ENCODE peak calls at places on chromosomes 2 and 18, in six cellular contexts. V is T-helper 17 cell, Q is H54, W is omental fat pad, P is Caco-2, I is cardiac fibroblast. G is an unnamed sample.

GRCh38 chr2:142863485-142863921 is 14.0 kb upstream of the KYNU start:
- DNase-seq in I (no peak), W (no peak), V (no peak), Q (no peak), P (no peak), G (no peak)

GRCh38 chr18:6777509-6777908 is 48.0 kb downstream of the ARHGAP28 start:
- DNase-seq in I (no peak), Q (no peak), W (no peak), V (no peak), P (no peak), G (no peak)

GRCh38 chr2:172395503-172395902 is 31.9 kb upstream of the ITGA6 start:
- DNase-seq in V (no peak), W (no peak), Q (no peak), I (peak; percentile 23), P (no peak), G (no peak)

GRCh38 chr2:102258386-102259074 is 52.8 kb upstream of the IL1RL1 start:
- DNase-seq in V (no peak), Q (peak; percentile 67), I (peak; percentile 89), P (no peak), W (no peak), G (no peak)

GRCh38 chr18:21450913-21451312 is 149.6 kb downstream of the ESCO1 start:
- DNase-seq in W (no peak), P (no peak), I (no peak), V (no peak), Q (no peak), G (no peak)

GRCh38 chr18:31819106-31819924 is 58.6 kb upstream of the SLC25A52 start:
- DNase-seq in P (no peak), V (no peak), I (peak; percentile 68), W (no peak), Q (peak; percentile 2), G (no peak)

GRCh38 chr2:157628532-157629415 is at the start of gene ACVR1C:
- DNase-seq in Q (peak; percentile 50), P (peak; percentile 77), I (peak; percentile 42), V (peak; percentile 68), W (peak; percentile 38), G (no peak)

GRCh38 chr2:60794271-60794863 is 38.3 kb downstream of the PAPOLG start:
- DNase-seq in I (peak; percentile 42), W (no peak), V (no peak), Q (no peak), P (no peak), G (no peak)

GRCh38 chr2:215435261-215435808 is 533 bp downstream of the FN1 start:
- DNase-seq in V (no peak), Q (no peak), W (no peak), P (no peak), I (no peak), G (no peak)

GRCh38 chr2:118982039-118982438 is 40.0 kb downstream of the MARCO start:
- DNase-seq in P (no peak), I (no peak), Q (no peak), W (no peak), V (no peak), G (no peak)

GRCh38 chr2:212940816-212941215 is 210.6 kb downstream of the IKZF2 start:
- DNase-seq in P (no peak), W (no peak), Q (no peak), I (peak; percentile 70), V (no peak), G (peak; percentile 66)

GRCh38 chr2:223954401-223954800 is 2.9 kb upstream of the MRPL44 start:
- DNase-seq in P (no peak), Q (peak; percentile 40), V (no peak), I (peak; percentile 87), W (no peak), G (no peak)

GRCh38 chr2:178277741-178278197 is 83.5 kb downstream of the OSBPL6 start:
- DNase-seq in Q (no peak), W (no peak), V (no peak), P (peak; percentile 55), I (peak; percentile 35), G (no peak)

GRCh38 chr2:74833418-74834233 is at the start of gene HK2:
- DNase-seq in W (peak; percentile 64), Q (peak; percentile 74), I (peak; percentile 95), P (peak; percentile 87), V (peak; percentile 75), G (peak; percentile 64)

GRCh38 chr2:96146881-96147592 is 1.8 kb upstream of the DUSP2 start:
- DNase-seq in I (no peak), V (peak; percentile 40), Q (no peak), P (peak; percentile 35), W (no peak), G (peak; percentile 48)

GRCh38 chr18:2948038-2948437 is 64.9 kb downstream of the LPIN2 start:
- DNase-seq in W (no peak), V (no peak), P (no peak), I (peak; percentile 86), Q (no peak), G (no peak)

GRCh38 chr18:51342815-51343214 is 145.3 kb upstream of the MEX3C start:
- DNase-seq in W (no peak), Q (no peak), V (no peak), P (peak; percentile 53), I (peak; percentile 67), G (no peak)

GRCh38 chr2:218860950-218861381 is 1.4 kb downstream of the WNT6 start:
- DNase-seq in I (peak; percentile 70), W (no peak), Q (no peak), P (peak; percentile 93), V (no peak), G (peak; percentile 74)

GRCh38 chr2:27042159-27042661 is 9.3 kb upstream of the AGBL5 start:
- DNase-seq in W (no peak), P (no peak), V (no peak), Q (no peak), I (no peak), G (no peak)

GRCh38 chr18:74283646-74284045 is 8.1 kb downstream of the CYB5A start:
- DNase-seq in I (no peak), W (no peak), Q (no peak), P (no peak), V (no peak), G (no peak)

GRCh38 chr2:212672186-212672585 is 133.6 kb upstream of the ERBB4 start:
- DNase-seq in W (no peak), P (no peak), Q (no peak), I (no peak), V (no peak), G (no peak)

GRCh38 chr2:109209412-109209811 is 80.4 kb downstream of the SH3RF3 start:
- DNase-seq in Q (peak; percentile 67), V (no peak), W (no peak), P (no peak), I (peak; percentile 77), G (no peak)

GRCh38 chr2:121237336-121237979 is 47.5 kb downstream of the TFCP2L1 start:
- DNase-seq in P (no peak), W (no peak), I (no peak), V (no peak), Q (no peak), G (no peak)

GRCh38 chr18:24735504-24736243 is 275.2 kb downstream of the HRH4 start:
- DNase-seq in V (no peak), I (no peak), Q (no peak), P (no peak), W (no peak), G (no peak)

GRCh38 chr2:120228503-120228902 is 5.3 kb upstream of the TMEM185B start:
- DNase-seq in Q (no peak), P (peak; percentile 9), W (no peak), I (peak; percentile 26), V (no peak), G (no peak)

GRCh38 chr2:202104286-202104870 is 31.3 kb downstream of the KIAA2012 start:
- DNase-seq in I (peak; percentile 78), P (peak; percentile 78), W (no peak), Q (peak; percentile 49), V (no peak), G (no peak)

GRCh38 chr2:102001767-102002142 is 10.0 kb downstream of the IL1R2 start:
- DNase-seq in I (no peak), Q (no peak), P (no peak), V (no peak), W (no peak), G (no peak)

GRCh38 chr18:45133246-45133645 is 452.6 kb downstream of the SETBP1 start:
- DNase-seq in P (no peak), I (no peak), Q (no peak), V (no peak), W (no peak), G (no peak)

GRCh38 chr2:198173864-198174263 is 369.5 kb downstream of the PLCL1 start:
- DNase-seq in V (no peak), I (no peak), W (no peak), Q (no peak), P (no peak), G (no peak)

GRCh38 chr2:223270538-223270937 is 218.5 kb downstream of the KCNE4 start:
- DNase-seq in W (no peak), I (no peak), V (no peak), P (no peak), Q (no peak), G (no peak)

GRCh38 chr2:54042341-54042740 is 71.5 kb upstream of the PSME4 start:
- DNase-seq in I (no peak), P (no peak), Q (no peak), W (no peak), V (no peak), G (no peak)

GRCh38 chr2:190637331-190637734 is 11.6 kb upstream of the NAB1 start:
- DNase-seq in P (no peak), V (no peak), I (peak; percentile 79), Q (no peak), W (no peak), G (no peak)

GRCh38 chr2:240913810-240914644 is 7.9 kb downstream of the CROCC2 start:
- DNase-seq in P (peak; percentile 52), Q (peak; percentile 69), I (peak; percentile 90), V (peak; percentile 50), W (peak; percentile 76), G (peak; percentile 48)

GRCh38 chr2:70775148-70775547 is 7.1 kb upstream of the ADD2 start:
- DNase-seq in W (no peak), V (no peak), Q (no peak), I (no peak), P (no peak), G (no peak)

GRCh38 chr18:3799515-3799914 is 349.5 kb downstream of the TGIF1 start:
- DNase-seq in P (no peak), Q (no peak), W (no peak), I (no peak), V (no peak), G (no peak)

GRCh38 chr2:53438056-53438455 is 329.5 kb upstream of the CHAC2 start:
- DNase-seq in Q (no peak), P (no peak), W (no peak), I (no peak), V (no peak), G (no peak)

GRCh38 chr2:108364676-108365297 is 13.0 kb upstream of the SULT1C4 start:
- DNase-seq in Q (no peak), V (no peak), I (no peak), W (no peak), P (no peak), G (no peak)